ENCODE peak calls at places on chromosomes 12 and 14, in seven cellular contexts. One of them, this sample, is unnamed.

GRCh38 chr12:60278209-60278608 is 682.4 kb downstream of the SLC16A7 start:
- DNase-seq in HCT116: no peak
- DNase-seq in CD8-positive, alpha-beta T cell: no peak
- DNase-seq in stomach: no peak
- DNase-seq in vagina: no peak
- DNase-seq in tibial nerve: no peak
- DNase-seq in fibroblast of mammary gland: no peak
- DNase-seq in this sample: no peak

GRCh38 chr12:92695056-92695455 is 7.7 kb upstream of the PLEKHG7 start:
- DNase-seq in HCT116: no peak
- DNase-seq in fibroblast of mammary gland: no peak
- DNase-seq in stomach: no peak
- DNase-seq in tibial nerve: no peak
- DNase-seq in CD8-positive, alpha-beta T cell: no peak
- DNase-seq in vagina: no peak
- DNase-seq in this sample: no peak

GRCh38 chr14:103056322-103057027 is 874 bp downstream of the CDC42BPB start:
- DNase-seq in tibial nerve: no peak
- DNase-seq in HCT116: no peak
- DNase-seq in CD8-positive, alpha-beta T cell: no peak
- DNase-seq in vagina: no peak
- DNase-seq in stomach: peak; percentile 55
- DNase-seq in fibroblast of mammary gland: peak; percentile 72
- DNase-seq in this sample: peak; percentile 9

GRCh38 chr12:130788515-130788914 is 50.5 kb downstream of the STX2 start:
- DNase-seq in stomach: no peak
- DNase-seq in fibroblast of mammary gland: no peak
- DNase-seq in CD8-positive, alpha-beta T cell: no peak
- DNase-seq in tibial nerve: no peak
- DNase-seq in HCT116: no peak
- DNase-seq in vagina: no peak
- DNase-seq in this sample: no peak

GRCh38 chr12:92070054-92070863 is 75.4 kb downstream of the BTG1 start:
- DNase-seq in stomach: peak; percentile 80
- DNase-seq in CD8-positive, alpha-beta T cell: no peak
- DNase-seq in fibroblast of mammary gland: no peak
- DNase-seq in tibial nerve: no peak
- DNase-seq in vagina: no peak
- DNase-seq in HCT116: no peak
- DNase-seq in this sample: no peak

GRCh38 chr14:50233335-50234250 is 2.2 kb upstream of the SOS2 start:
- DNase-seq in stomach: no peak
- DNase-seq in HCT116: no peak
- DNase-seq in tibial nerve: no peak
- DNase-seq in fibroblast of mammary gland: no peak
- DNase-seq in CD8-positive, alpha-beta T cell: no peak
- DNase-seq in vagina: no peak
- DNase-seq in this sample: no peak

GRCh38 chr12:11040162-11040561 is 9.0 kb upstream of the TAS2R31 start:
- DNase-seq in CD8-positive, alpha-beta T cell: no peak
- DNase-seq in vagina: no peak
- DNase-seq in tibial nerve: no peak
- DNase-seq in fibroblast of mammary gland: no peak
- DNase-seq in stomach: no peak
- DNase-seq in HCT116: no peak
- DNase-seq in this sample: no peak

GRCh38 chr12:109084425-109084824 is 8.8 kb downstream of the ALKBH2 start:
- DNase-seq in vagina: no peak
- DNase-seq in tibial nerve: no peak
- DNase-seq in HCT116: no peak
- DNase-seq in CD8-positive, alpha-beta T cell: no peak
- DNase-seq in stomach: no peak
- DNase-seq in fibroblast of mammary gland: no peak
- DNase-seq in this sample: no peak

GRCh38 chr12:124445121-124445718 is 122.2 kb downstream of the NCOR2 start:
- DNase-seq in HCT116: no peak
- DNase-seq in vagina: no peak
- DNase-seq in CD8-positive, alpha-beta T cell: no peak
- DNase-seq in stomach: no peak
- DNase-seq in fibroblast of mammary gland: no peak
- DNase-seq in tibial nerve: no peak
- DNase-seq in this sample: no peak

GRCh38 chr14:96479435-96480146 is 22.6 kb upstream of the PAPOLA start:
- DNase-seq in vagina: no peak
- DNase-seq in CD8-positive, alpha-beta T cell: no peak
- DNase-seq in stomach: no peak
- DNase-seq in HCT116: no peak
- DNase-seq in tibial nerve: no peak
- DNase-seq in fibroblast of mammary gland: no peak
- DNase-seq in this sample: no peak

GRCh38 chr14:74616507-74616906 is 4.5 kb upstream of the LTBP2 start:
- DNase-seq in HCT116: peak; percentile 73
- DNase-seq in tibial nerve: no peak
- DNase-seq in stomach: no peak
- DNase-seq in fibroblast of mammary gland: peak; percentile 92
- DNase-seq in vagina: no peak
- DNase-seq in CD8-positive, alpha-beta T cell: no peak
- DNase-seq in this sample: no peak

GRCh38 chr12:108616941-108617858 is 16.5 kb downstream of the SELPLG start:
- DNase-seq in fibroblast of mammary gland: peak; percentile 50
- DNase-seq in vagina: no peak
- DNase-seq in CD8-positive, alpha-beta T cell: peak; percentile 55
- DNase-seq in HCT116: no peak
- DNase-seq in tibial nerve: no peak
- DNase-seq in stomach: no peak
- DNase-seq in this sample: no peak

GRCh38 chr14:105021656-105022275 is 883 bp upstream of the CDCA4 start:
- DNase-seq in tibial nerve: no peak
- DNase-seq in vagina: no peak
- DNase-seq in HCT116: peak; percentile 57
- DNase-seq in CD8-positive, alpha-beta T cell: peak; percentile 11
- DNase-seq in stomach: peak; percentile 29
- DNase-seq in fibroblast of mammary gland: peak; percentile 45
- DNase-seq in this sample: no peak

GRCh38 chr12:70383484-70383883 is 17.4 kb downstream of the KCNMB4 start:
- DNase-seq in fibroblast of mammary gland: no peak
- DNase-seq in tibial nerve: no peak
- DNase-seq in vagina: no peak
- DNase-seq in HCT116: no peak
- DNase-seq in stomach: no peak
- DNase-seq in CD8-positive, alpha-beta T cell: no peak
- DNase-seq in this sample: no peak

GRCh38 chr14:106442857-106443256 is 916.5 kb downstream of the TMEM121 start:
- DNase-seq in CD8-positive, alpha-beta T cell: peak; percentile 16
- DNase-seq in HCT116: no peak
- DNase-seq in stomach: no peak
- DNase-seq in fibroblast of mammary gland: no peak
- DNase-seq in vagina: no peak
- DNase-seq in tibial nerve: no peak
- DNase-seq in this sample: no peak

GRCh38 chr12:21826549-21826940 is 52.0 kb upstream of the KCNJ8 start:
- DNase-seq in vagina: no peak
- DNase-seq in HCT116: no peak
- DNase-seq in tibial nerve: no peak
- DNase-seq in fibroblast of mammary gland: no peak
- DNase-seq in CD8-positive, alpha-beta T cell: no peak
- DNase-seq in stomach: no peak
- DNase-seq in this sample: no peak
- H3K4me3 ChIP-seq in vagina: no peak overlapping the region
- H3K4me3 ChIP-seq in HCT116: no peak overlapping the region
- H3K4me3 ChIP-seq in tibial nerve: no peak overlapping the region
- H3K4me3 ChIP-seq in fibroblast of mammary gland: no peak overlapping the region
- H3K4me3 ChIP-seq in CD8-positive, alpha-beta T cell: no peak overlapping the region
- H3K4me3 ChIP-seq in stomach: no peak overlapping the region
- H3K4me3 ChIP-seq in this sample: no peak overlapping the region

GRCh38 chr12:25825494-25825893 is 133.0 kb upstream of the RASSF8 start:
- DNase-seq in fibroblast of mammary gland: peak; percentile 43
- DNase-seq in vagina: no peak
- DNase-seq in HCT116: no peak
- DNase-seq in tibial nerve: no peak
- DNase-seq in CD8-positive, alpha-beta T cell: no peak
- DNase-seq in stomach: no peak
- DNase-seq in this sample: no peak
- TF ChIP-seq CTCF in fibroblast of mammary gland: peak; percentile 35
- TF ChIP-seq CTCF in vagina: no peak
- TF ChIP-seq CTCF in HCT116: peak; percentile 5
- TF ChIP-seq CTCF in tibial nerve: peak; percentile 11
- TF ChIP-seq CTCF in CD8-positive, alpha-beta T cell: no peak
- TF ChIP-seq CTCF in stomach: no peak
- TF ChIP-seq CTCF in this sample: no peak

DNA sequence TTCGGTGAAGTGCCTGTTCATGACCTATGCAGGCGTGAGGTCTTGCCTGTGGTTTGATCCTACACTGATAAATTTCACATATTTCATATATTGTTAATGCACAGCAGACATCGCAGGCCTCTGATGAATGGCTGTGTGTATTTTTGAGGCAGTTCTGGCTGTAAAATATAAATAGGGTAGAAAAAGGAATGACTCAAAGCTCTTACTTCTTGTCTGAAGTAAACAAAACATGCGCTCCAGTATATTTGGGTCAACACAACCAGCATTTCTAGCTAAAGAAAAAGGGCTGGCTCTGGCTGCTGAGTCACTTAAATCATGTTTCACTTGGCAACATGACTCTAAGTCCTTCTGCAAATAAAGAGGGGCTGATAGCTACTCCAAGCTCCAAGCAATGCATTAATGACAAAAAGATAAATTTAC is 54.1 kb upstream of the TMCC3 start:
- DNase-seq in fibroblast of mammary gland: peak; percentile 88
- DNase-seq in stomach: peak; percentile 51
- DNase-seq in CD8-positive, alpha-beta T cell: no peak
- DNase-seq in HCT116: no peak
- DNase-seq in vagina: no peak
- DNase-seq in tibial nerve: no peak
- DNase-seq in this sample: peak; percentile 57
- H3K4me3 ChIP-seq in fibroblast of mammary gland: no peak overlapping the region
- H3K4me3 ChIP-seq in stomach: no peak overlapping the region
- H3K4me3 ChIP-seq in CD8-positive, alpha-beta T cell: no peak overlapping the region
- H3K4me3 ChIP-seq in HCT116: no peak overlapping the region
- H3K4me3 ChIP-seq in vagina: no peak overlapping the region
- H3K4me3 ChIP-seq in tibial nerve: no peak overlapping the region
- H3K4me3 ChIP-seq in this sample: no peak overlapping the region

DNA sequence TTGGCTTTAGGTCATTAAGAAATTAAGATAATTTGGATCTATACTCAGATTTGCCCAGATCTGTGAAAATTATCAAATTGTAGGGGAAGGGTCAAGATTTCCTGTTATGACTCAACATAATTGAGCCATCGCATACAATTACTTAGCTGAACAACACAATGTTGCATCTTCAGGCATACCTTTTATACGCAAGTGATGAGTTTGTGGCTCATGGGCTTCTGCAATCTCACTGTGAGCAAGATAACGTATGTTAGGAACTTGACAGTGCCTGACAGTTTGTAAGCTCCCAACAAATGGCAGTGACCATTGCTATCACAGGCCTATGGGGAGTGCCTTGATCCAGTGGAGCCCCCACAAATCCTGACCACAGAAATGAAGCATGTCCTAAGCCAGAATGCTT is 199.7 kb downstream of the BCAT1 start:
- DNase-seq in tibial nerve: no peak
- DNase-seq in CD8-positive, alpha-beta T cell: no peak
- DNase-seq in stomach: no peak
- DNase-seq in HCT116: no peak
- DNase-seq in vagina: no peak
- DNase-seq in fibroblast of mammary gland: no peak
- DNase-seq in this sample: no peak
- TF ChIP-seq CTCF in tibial nerve: no peak
- TF ChIP-seq CTCF in CD8-positive, alpha-beta T cell: no peak
- TF ChIP-seq CTCF in stomach: no peak
- TF ChIP-seq CTCF in HCT116: no peak
- TF ChIP-seq CTCF in vagina: no peak
- TF ChIP-seq CTCF in fibroblast of mammary gland: no peak
- TF ChIP-seq CTCF in this sample: no peak

DNA sequence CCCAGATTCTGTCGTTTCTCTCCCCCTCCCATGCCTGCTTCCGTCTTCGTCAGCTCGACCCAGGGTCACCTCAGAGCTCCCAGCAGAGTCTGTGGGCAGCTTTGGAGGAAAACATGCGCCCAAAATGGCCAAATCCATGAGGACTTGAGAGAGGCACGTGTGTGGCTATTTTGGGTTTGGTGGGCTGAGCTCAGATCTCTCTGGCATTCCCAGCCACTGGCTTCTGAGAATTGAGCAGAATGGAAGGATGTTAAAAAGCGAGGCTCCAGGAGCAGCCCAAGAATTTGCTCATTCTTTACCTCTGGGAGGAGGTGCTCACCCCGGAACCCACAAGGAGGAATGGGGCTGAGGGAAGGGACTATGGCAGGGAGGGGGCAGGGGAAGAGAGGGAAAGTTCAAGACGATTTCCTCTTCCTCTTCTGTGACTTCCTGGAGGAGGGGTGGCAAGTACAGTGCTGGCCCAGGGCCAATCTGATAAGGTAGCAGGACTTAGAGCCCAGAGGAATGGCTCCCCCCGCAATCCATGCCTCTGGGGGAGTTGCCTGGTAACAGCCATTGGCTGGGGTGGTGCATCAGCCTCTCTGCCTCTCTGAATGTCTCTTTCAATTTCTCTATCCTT is 20.1 kb downstream of the TSPAN9 start:
- DNase-seq in fibroblast of mammary gland: no peak
- DNase-seq in HCT116: no peak
- DNase-seq in tibial nerve: no peak
- DNase-seq in stomach: peak; percentile 64
- DNase-seq in CD8-positive, alpha-beta T cell: no peak
- DNase-seq in vagina: no peak
- DNase-seq in this sample: no peak
- H3K4me3 ChIP-seq in fibroblast of mammary gland: no peak overlapping the region
- H3K4me3 ChIP-seq in HCT116: no peak overlapping the region
- H3K4me3 ChIP-seq in tibial nerve: no peak overlapping the region
- H3K4me3 ChIP-seq in stomach: peak overlapping the region; percentile 4
- H3K4me3 ChIP-seq in CD8-positive, alpha-beta T cell: no peak overlapping the region
- H3K4me3 ChIP-seq in vagina: peak overlapping the region; percentile 37
- H3K4me3 ChIP-seq in this sample: no peak overlapping the region

GRCh38 chr12:113996026-113996425 is 29.9 kb upstream of the RBM19 start:
- DNase-seq in CD8-positive, alpha-beta T cell: no peak
- DNase-seq in vagina: no peak
- DNase-seq in HCT116: no peak
- DNase-seq in fibroblast of mammary gland: no peak
- DNase-seq in tibial nerve: no peak
- DNase-seq in stomach: no peak
- DNase-seq in this sample: no peak
- TF ChIP-seq CTCF in CD8-positive, alpha-beta T cell: no peak
- TF ChIP-seq CTCF in vagina: no peak
- TF ChIP-seq CTCF in HCT116: no peak
- TF ChIP-seq CTCF in fibroblast of mammary gland: no peak
- TF ChIP-seq CTCF in tibial nerve: no peak
- TF ChIP-seq CTCF in stomach: no peak
- TF ChIP-seq CTCF in this sample: no peak

GRCh38 chr12:126668538-126668937 is 1598.4 kb upstream of the TMEM132C start:
- DNase-seq in HCT116: no peak
- DNase-seq in tibial nerve: no peak
- DNase-seq in CD8-positive, alpha-beta T cell: no peak
- DNase-seq in fibroblast of mammary gland: peak; percentile 92
- DNase-seq in vagina: no peak
- DNase-seq in stomach: no peak
- DNase-seq in this sample: peak; percentile 64
- H3K4me3 ChIP-seq in HCT116: no peak overlapping the region
- H3K4me3 ChIP-seq in tibial nerve: no peak overlapping the region
- H3K4me3 ChIP-seq in CD8-positive, alpha-beta T cell: no peak overlapping the region
- H3K4me3 ChIP-seq in fibroblast of mammary gland: no peak overlapping the region
- H3K4me3 ChIP-seq in vagina: no peak overlapping the region
- H3K4me3 ChIP-seq in stomach: no peak overlapping the region
- H3K4me3 ChIP-seq in this sample: no peak overlapping the region

GRCh38 chr14:23425169-23425568 is 10.3 kb downstream of the MYH7 start:
- DNase-seq in vagina: no peak
- DNase-seq in tibial nerve: no peak
- DNase-seq in HCT116: no peak
- DNase-seq in stomach: no peak
- DNase-seq in CD8-positive, alpha-beta T cell: no peak
- DNase-seq in fibroblast of mammary gland: no peak
- DNase-seq in this sample: no peak
- TF ChIP-seq CTCF in vagina: no peak
- TF ChIP-seq CTCF in tibial nerve: no peak
- TF ChIP-seq CTCF in HCT116: no peak
- TF ChIP-seq CTCF in stomach: no peak
- TF ChIP-seq CTCF in CD8-positive, alpha-beta T cell: no peak
- TF ChIP-seq CTCF in fibroblast of mammary gland: no peak
- TF ChIP-seq CTCF in this sample: no peak

This sample was measured in astrocyte of the cerebellum.